ENCODE peak calls at places on chromosomes 3 and 15, in ten cellular contexts. M is right atrium auricular region, C is gastrocnemius medialis, I is neural progenitor cell, F is BE2C, H is lower lobe of right lung, O is iPS DF 6.9, L is sigmoid colon, K is spleen, B is tibial artery. Y is an unnamed sample. For H3K27me3 and H3K4me1, the result is how much of the 10 kb centered on the place peaks cover.

GRCh38 chr3:161345023-161345422 is 26.3 kb downstream of the SPTSSB start:
- DNase-seq in M (no peak), C (no peak), I (no peak), F (no peak), H (no peak), O (no peak), L (no peak), K (no peak), B (no peak), Y (no peak)

GRCh38 chr15:32651229-32651837 is 9.8 kb downstream of the SCG5 start:
- DNase-seq in M (no peak), C (no peak), I (peak), F (peak), H (peak), O (peak), L (peak), K (peak), B (no peak), Y (peak)

GRCh38 chr15:23647421-23648375 is at the start of gene MAGEL2:
- DNase-seq in M (no peak), C (no peak), I (peak), F (no peak), H (peak), O (no peak), L (no peak), K (no peak), B (no peak), Y (no peak)

GRCh38 chr15:46677491-46677890 is 1039.8 kb upstream of the SEMA6D start:
- DNase-seq in M (no peak), C (no peak), I (no peak), F (no peak), H (no peak), O (no peak), L (no peak), K (no peak), B (no peak), Y (no peak)

GRCh38 chr15:47442366-47442765 is 274.9 kb upstream of the SEMA6D start:
- DNase-seq in M (no peak), C (no peak), I (no peak), F (no peak), H (no peak), O (no peak), L (no peak), K (no peak), B (no peak), Y (no peak)

GRCh38 chr3:188137062-188137461 is 16.9 kb upstream of the LPP start:
- DNase-seq in M (no peak), C (no peak), I (no peak), F (no peak), H (no peak), O (no peak), L (no peak), K (no peak), B (no peak), Y (no peak)

GRCh38 chr15:66943456-66944095 is 121.8 kb upstream of the SMAD3 start:
- DNase-seq in M (no peak), C (no peak), I (peak), F (no peak), H (no peak), O (no peak), L (peak), K (no peak), B (no peak), Y (no peak)

GRCh38 chr3:108319428-108320053 is 23.2 kb downstream of the HHLA2 start:
- DNase-seq in M (no peak), C (no peak), I (no peak), F (no peak), H (no peak), O (no peak), L (no peak), K (no peak), B (no peak), Y (no peak)

GRCh38 chr15:55742498-55742926 is 440 bp downstream of the PRTG start:
- DNase-seq in M (no peak), C (no peak), I (peak), F (no peak), H (peak), O (no peak), L (peak), K (no peak), B (no peak), Y (no peak)

GRCh38 chr3:136728434-136728833 is 23.7 kb downstream of the STAG1 start:
- DNase-seq in M (no peak), C (no peak), I (no peak), F (no peak), H (no peak), O (no peak), L (no peak), K (no peak), B (no peak), Y (no peak)

GRCh38 chr3:122893754-122894668 is 99.1 kb downstream of the SLC49A4 start:
- DNase-seq in M (no peak), C (peak), I (no peak), F (peak), H (no peak), O (no peak), L (no peak), K (no peak), B (no peak), Y (no peak)

GRCh38 chr3:183317886-183318845 is 65.1 kb downstream of the B3GNT5 start:
- DNase-seq in M (no peak), C (no peak), I (no peak), F (no peak), H (no peak), O (no peak), L (no peak), K (no peak), B (no peak), Y (no peak)

GRCh38 chr15:69802432-69802831 is 295.3 kb downstream of the TLE3 start:
- DNase-seq in M (no peak), C (no peak), I (no peak), F (no peak), H (no peak), O (no peak), L (no peak), K (peak), B (no peak), Y (no peak)

DNA sequence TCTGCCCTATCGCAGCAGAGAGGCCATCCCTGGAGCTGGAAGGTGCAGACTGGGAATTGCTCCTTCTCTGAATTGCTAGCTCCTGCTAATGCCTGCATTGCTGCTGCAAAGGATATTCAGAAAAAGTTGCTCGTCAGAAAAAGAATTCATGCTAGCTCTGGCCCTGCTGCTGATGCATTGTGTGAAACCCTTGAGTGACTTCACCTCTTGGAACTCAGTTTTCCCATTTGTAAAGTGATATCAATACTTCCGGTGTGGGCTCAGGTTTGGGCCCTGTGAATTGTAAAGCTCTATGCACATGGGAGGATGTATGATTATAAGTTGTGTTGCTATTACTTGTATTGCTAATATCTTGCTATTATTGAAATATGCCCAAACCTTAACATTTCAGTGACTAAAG is 11.4 kb downstream of the SQOR start:
- DNase-seq in M (no peak), C (no peak), I (no peak), F (no peak), H (no peak), O (no peak), L (no peak), K (no peak), B (no peak), Y (no peak)
- H3K27me3 ChIP-seq in M (under half), C (under half), I (under half), F (under half), H (under half), O (under half), L (under half), K (under half), B (under half), Y (under half)

GRCh38 chr3:71211083-71211482 is 372.4 kb downstream of the FOXP1 start:
- DNase-seq in M (peak), C (peak), I (no peak), F (no peak), H (peak), O (no peak), L (no peak), K (no peak), B (peak), Y (no peak)
- H3K4me3 ChIP-seq in M (no peak), C (no peak), I (no peak), F (no peak), H (no peak), O (no peak), L (no peak), K (no peak), B (no peak), Y (no peak)

GRCh38 chr15:79332824-79333510 is 22.1 kb downstream of the TMED3 start:
- DNase-seq in M (no peak), C (no peak), I (no peak), F (no peak), H (no peak), O (no peak), L (no peak), K (no peak), B (no peak), Y (no peak)
- H3K4me1 ChIP-seq in M (under half), C (under half), I (under half), F (under half), H (under half), O (under half), L (under half), K (under half), B (under half), Y (under half)

GRCh38 chr15:29567336-29567735 is 254.9 kb downstream of the TJP1 start:
- DNase-seq in M (no peak), C (no peak), I (no peak), F (no peak), H (no peak), O (no peak), L (no peak), K (no peak), B (no peak), Y (no peak)
- H3K27me3 ChIP-seq in M (under half), C (under half), I (under half), F (under half), H (under half), O (under half), L (under half), K (under half), B (under half), Y (under half)

Y was measured in HAP-1.